ENCODE peak calls at places on chromosomes 3 and 15, in seven cellular contexts. One of them, this sample, is unnamed. For H3K4me1, the result is how much of the 10 kb centered on the place peaks cover.

GRCh38 chr3:118077332-118077731 is 957.3 kb downstream of the IGSF11 start:
- DNase-seq in psoas muscle: no peak
- DNase-seq in PC-3: no peak
- DNase-seq in cardiac muscle cell: no peak
- DNase-seq in colonic mucosa: no peak
- DNase-seq in NT2/D1: no peak
- DNase-seq in hepatocyte: no peak
- DNase-seq in this sample: no peak

GRCh38 chr15:88275804-88276203 is 19.3 kb upstream of the NTRK3 start:
- DNase-seq in psoas muscle: no peak
- DNase-seq in PC-3: no peak
- DNase-seq in cardiac muscle cell: no peak
- DNase-seq in colonic mucosa: no peak
- DNase-seq in NT2/D1: no peak
- DNase-seq in hepatocyte: no peak
- DNase-seq in this sample: no peak

GRCh38 chr3:194204036-194204792 is 68.3 kb downstream of the HES1 start:
- DNase-seq in psoas muscle: no peak
- DNase-seq in PC-3: peak
- DNase-seq in cardiac muscle cell: no peak
- DNase-seq in colonic mucosa: no peak
- DNase-seq in NT2/D1: no peak
- DNase-seq in hepatocyte: peak
- DNase-seq in this sample: no peak

GRCh38 chr3:31391150-31391549 is 141.6 kb upstream of the STT3B start:
- DNase-seq in psoas muscle: no peak
- DNase-seq in PC-3: no peak
- DNase-seq in cardiac muscle cell: no peak
- DNase-seq in colonic mucosa: no peak
- DNase-seq in NT2/D1: peak
- DNase-seq in hepatocyte: no peak
- DNase-seq in this sample: no peak

GRCh38 chr3:126552688-126553283 is 5.9 kb downstream of the C3orf22 start:
- DNase-seq in psoas muscle: no peak
- DNase-seq in PC-3: no peak
- DNase-seq in cardiac muscle cell: no peak
- DNase-seq in colonic mucosa: no peak
- DNase-seq in NT2/D1: no peak
- DNase-seq in hepatocyte: no peak
- DNase-seq in this sample: no peak

GRCh38 chr15:70826634-70827033 is 27.3 kb downstream of the LARP6 start:
- DNase-seq in psoas muscle: peak
- DNase-seq in PC-3: peak
- DNase-seq in cardiac muscle cell: peak
- DNase-seq in colonic mucosa: peak
- DNase-seq in NT2/D1: no peak
- DNase-seq in hepatocyte: peak
- DNase-seq in this sample: peak

GRCh38 chr3:61981005-61981404 is 392.3 kb downstream of the FEZF2 start:
- DNase-seq in psoas muscle: no peak
- DNase-seq in PC-3: no peak
- DNase-seq in cardiac muscle cell: no peak
- DNase-seq in colonic mucosa: no peak
- DNase-seq in NT2/D1: no peak
- DNase-seq in hepatocyte: no peak
- DNase-seq in this sample: no peak

GRCh38 chr3:187963677-187964385 is 190.1 kb upstream of the LPP start:
- DNase-seq in psoas muscle: no peak
- DNase-seq in PC-3: no peak
- DNase-seq in cardiac muscle cell: peak
- DNase-seq in colonic mucosa: no peak
- DNase-seq in NT2/D1: no peak
- DNase-seq in hepatocyte: no peak
- DNase-seq in this sample: no peak

GRCh38 chr3:63975705-63976104 is 47.6 kb downstream of the PSMD6 start:
- DNase-seq in psoas muscle: peak
- DNase-seq in PC-3: no peak
- DNase-seq in cardiac muscle cell: peak
- DNase-seq in colonic mucosa: no peak
- DNase-seq in NT2/D1: no peak
- DNase-seq in hepatocyte: no peak
- DNase-seq in this sample: peak

GRCh38 chr3:118181274-118181673 is 853.4 kb downstream of the IGSF11 start:
- DNase-seq in psoas muscle: no peak
- DNase-seq in PC-3: no peak
- DNase-seq in cardiac muscle cell: no peak
- DNase-seq in colonic mucosa: no peak
- DNase-seq in NT2/D1: no peak
- DNase-seq in hepatocyte: no peak
- DNase-seq in this sample: no peak

GRCh38 chr3:7847021-7847420 is 654.6 kb upstream of the LMCD1 start:
- DNase-seq in psoas muscle: no peak
- DNase-seq in PC-3: no peak
- DNase-seq in cardiac muscle cell: no peak
- DNase-seq in colonic mucosa: no peak
- DNase-seq in NT2/D1: no peak
- DNase-seq in hepatocyte: no peak
- DNase-seq in this sample: no peak

GRCh38 chr15:48084759-48085420 is 35.9 kb upstream of the SLC24A5 start:
- DNase-seq in psoas muscle: no peak
- DNase-seq in PC-3: peak
- DNase-seq in cardiac muscle cell: peak
- DNase-seq in colonic mucosa: no peak
- DNase-seq in NT2/D1: peak
- DNase-seq in hepatocyte: peak
- DNase-seq in this sample: no peak

GRCh38 chr3:113275876-113276580 is 64.7 kb downstream of the BOC start:
- DNase-seq in psoas muscle: peak
- DNase-seq in PC-3: peak
- DNase-seq in cardiac muscle cell: peak
- DNase-seq in colonic mucosa: no peak
- DNase-seq in NT2/D1: no peak
- DNase-seq in hepatocyte: no peak
- DNase-seq in this sample: no peak

GRCh38 chr15:29323557-29323956 is 53.9 kb upstream of the NSMCE3 start:
- DNase-seq in psoas muscle: no peak
- DNase-seq in PC-3: no peak
- DNase-seq in cardiac muscle cell: no peak
- DNase-seq in colonic mucosa: no peak
- DNase-seq in NT2/D1: no peak
- DNase-seq in hepatocyte: no peak
- DNase-seq in this sample: no peak

GRCh38 chr3:97232635-97233034 is 418.2 kb downstream of the EPHA6 start:
- DNase-seq in psoas muscle: no peak
- DNase-seq in PC-3: peak
- DNase-seq in cardiac muscle cell: no peak
- DNase-seq in colonic mucosa: no peak
- DNase-seq in NT2/D1: no peak
- DNase-seq in hepatocyte: peak
- DNase-seq in this sample: no peak

GRCh38 chr15:52013151-52013791 is 5.7 kb upstream of the MAPK6 start:
- DNase-seq in psoas muscle: no peak
- DNase-seq in PC-3: peak
- DNase-seq in cardiac muscle cell: peak
- DNase-seq in colonic mucosa: no peak
- DNase-seq in NT2/D1: no peak
- DNase-seq in hepatocyte: no peak
- DNase-seq in this sample: no peak

GRCh38 chr15:78109156-78109555 is 16.8 kb downstream of the SH2D7 start:
- DNase-seq in psoas muscle: no peak
- DNase-seq in PC-3: no peak
- DNase-seq in cardiac muscle cell: no peak
- DNase-seq in colonic mucosa: no peak
- DNase-seq in NT2/D1: no peak
- DNase-seq in hepatocyte: no peak
- DNase-seq in this sample: no peak

GRCh38 chr3:154384504-154384903 is 45.5 kb downstream of the GPR149 start:
- DNase-seq in psoas muscle: no peak
- DNase-seq in PC-3: no peak
- DNase-seq in cardiac muscle cell: no peak
- DNase-seq in colonic mucosa: no peak
- DNase-seq in NT2/D1: no peak
- DNase-seq in hepatocyte: no peak
- DNase-seq in this sample: no peak

DNA sequence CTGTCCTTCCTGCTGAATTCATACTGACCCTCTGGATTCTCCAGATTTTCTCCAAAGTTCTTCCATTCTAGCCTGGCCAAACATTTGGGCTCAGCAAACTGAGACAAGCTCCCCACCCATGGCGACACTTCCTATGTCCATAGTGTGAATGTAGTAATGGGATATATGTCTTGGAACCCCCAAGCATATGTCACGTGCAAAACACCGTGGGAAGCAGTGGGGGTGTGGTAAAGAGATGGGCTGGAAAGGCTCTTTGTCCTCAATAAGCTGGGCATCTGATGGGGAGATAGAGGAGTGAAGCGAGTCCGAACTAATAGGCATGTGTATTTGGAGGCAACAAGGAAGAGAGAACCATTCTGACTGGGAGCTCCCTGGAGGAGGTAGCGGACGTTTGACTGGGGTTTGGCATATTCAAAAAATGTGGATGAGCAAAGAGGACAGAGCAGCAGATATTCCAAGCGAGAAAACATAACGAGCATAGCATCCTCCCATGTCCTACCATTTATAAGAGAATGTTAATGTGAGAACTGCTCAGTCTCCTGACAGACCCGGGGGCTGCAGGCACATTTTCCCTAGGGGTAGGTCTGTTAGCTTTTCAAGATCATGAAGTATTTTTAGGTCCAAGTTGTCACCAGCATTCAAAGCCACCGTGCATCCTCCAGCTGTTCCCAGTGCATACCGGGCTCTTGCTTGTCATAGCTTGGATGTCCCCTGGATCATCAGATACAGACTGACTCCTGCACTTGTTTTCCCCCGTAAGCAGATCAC is 25.6 kb downstream of the TPM1 start:
- DNase-seq in psoas muscle: no peak
- DNase-seq in PC-3: no peak
- DNase-seq in cardiac muscle cell: no peak
- DNase-seq in colonic mucosa: no peak
- DNase-seq in NT2/D1: no peak
- DNase-seq in hepatocyte: no peak
- DNase-seq in this sample: no peak
- H3K4me1 ChIP-seq in psoas muscle: under half
- H3K4me1 ChIP-seq in PC-3: under half
- H3K4me1 ChIP-seq in cardiac muscle cell: under half
- H3K4me1 ChIP-seq in colonic mucosa: under half
- H3K4me1 ChIP-seq in NT2/D1: under half
- H3K4me1 ChIP-seq in hepatocyte: under half
- H3K4me1 ChIP-seq in this sample: under half

GRCh38 chr15:36897834-36898233 is 202.5 kb downstream of the MEIS2 start:
- DNase-seq in psoas muscle: no peak
- DNase-seq in PC-3: no peak
- DNase-seq in cardiac muscle cell: no peak
- DNase-seq in colonic mucosa: no peak
- DNase-seq in NT2/D1: no peak
- DNase-seq in hepatocyte: no peak
- DNase-seq in this sample: no peak
- H3K4me1 ChIP-seq in psoas muscle: under half
- H3K4me1 ChIP-seq in PC-3: under half
- H3K4me1 ChIP-seq in cardiac muscle cell: half or more
- H3K4me1 ChIP-seq in colonic mucosa: under half
- H3K4me1 ChIP-seq in NT2/D1: under half
- H3K4me1 ChIP-seq in hepatocyte: under half
- H3K4me1 ChIP-seq in this sample: under half

GRCh38 chr3:60246361-60246760 is 1004.9 kb downstream of the FHIT start:
- DNase-seq in psoas muscle: no peak
- DNase-seq in PC-3: no peak
- DNase-seq in cardiac muscle cell: no peak
- DNase-seq in colonic mucosa: no peak
- DNase-seq in NT2/D1: no peak
- DNase-seq in hepatocyte: no peak
- DNase-seq in this sample: no peak
- H3K4me1 ChIP-seq in psoas muscle: under half
- H3K4me1 ChIP-seq in PC-3: under half
- H3K4me1 ChIP-seq in cardiac muscle cell: under half
- H3K4me1 ChIP-seq in colonic mucosa: under half
- H3K4me1 ChIP-seq in NT2/D1: under half
- H3K4me1 ChIP-seq in hepatocyte: under half
- H3K4me1 ChIP-seq in this sample: under half

GRCh38 chr15:98878862-98879261 is 128.7 kb downstream of the PGPEP1L start:
- DNase-seq in psoas muscle: no peak
- DNase-seq in PC-3: no peak
- DNase-seq in cardiac muscle cell: no peak
- DNase-seq in colonic mucosa: no peak
- DNase-seq in NT2/D1: no peak
- DNase-seq in hepatocyte: no peak
- DNase-seq in this sample: no peak

GRCh38 chr15:98878172-98878571 is 129.4 kb downstream of the PGPEP1L start:
- DNase-seq in psoas muscle: no peak
- DNase-seq in PC-3: no peak
- DNase-seq in cardiac muscle cell: no peak
- DNase-seq in colonic mucosa: no peak
- DNase-seq in NT2/D1: no peak
- DNase-seq in hepatocyte: no peak
- DNase-seq in this sample: no peak

GRCh38 chr15:98874773-98875172 is 132.8 kb downstream of the PGPEP1L start:
- DNase-seq in psoas muscle: no peak
- DNase-seq in PC-3: no peak
- DNase-seq in cardiac muscle cell: no peak
- DNase-seq in colonic mucosa: no peak
- DNase-seq in NT2/D1: no peak
- DNase-seq in hepatocyte: no peak
- DNase-seq in this sample: no peak

GRCh38 chr15:98875309-98875708 is 132.3 kb downstream of the PGPEP1L start:
- DNase-seq in psoas muscle: no peak
- DNase-seq in PC-3: no peak
- DNase-seq in cardiac muscle cell: no peak
- DNase-seq in colonic mucosa: no peak
- DNase-seq in NT2/D1: no peak
- DNase-seq in hepatocyte: no peak
- DNase-seq in this sample: no peak

DNA sequence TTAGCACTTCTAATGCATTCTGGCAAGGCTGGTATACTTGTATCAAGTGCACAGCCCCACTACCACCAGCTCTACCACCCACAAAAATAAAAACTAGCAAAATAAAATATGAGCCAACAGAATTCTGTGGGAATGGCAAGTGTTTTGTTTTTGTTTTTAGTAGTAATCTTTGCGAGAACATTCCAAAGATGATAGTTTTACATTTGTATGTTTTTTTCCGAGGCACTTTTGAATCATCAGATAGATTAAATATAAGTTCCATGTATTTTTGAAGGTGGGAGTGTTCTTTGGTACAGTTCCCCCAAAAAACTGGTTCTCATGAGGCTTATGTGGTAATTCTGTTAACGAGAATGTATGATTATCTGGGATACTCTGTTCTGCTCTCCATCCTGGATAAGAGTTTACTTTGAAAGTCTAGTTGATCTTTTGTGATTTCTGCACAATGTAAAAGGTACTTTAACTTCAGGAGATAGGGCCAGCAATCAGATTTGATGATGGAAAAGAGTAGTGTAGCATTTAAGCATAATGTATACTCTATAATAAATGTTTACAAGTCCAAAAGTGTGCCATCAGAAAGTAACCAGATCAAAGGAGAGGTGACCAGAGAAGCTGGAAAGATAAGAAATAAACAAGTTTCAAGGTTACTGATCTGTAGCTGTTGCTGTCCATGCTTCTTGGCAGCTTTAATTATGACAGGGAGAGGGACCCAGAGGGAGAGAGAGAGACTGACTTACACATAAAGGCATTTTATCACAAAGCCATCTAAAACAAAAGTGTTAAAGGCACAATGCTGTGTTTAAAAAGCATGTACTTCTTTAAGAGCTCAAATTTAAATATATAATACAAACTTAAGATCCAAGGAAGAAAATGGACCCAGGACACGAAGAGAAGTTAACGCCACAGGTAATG is 130.9 kb downstream of the PGPEP1L start:
- DNase-seq in psoas muscle: no peak
- DNase-seq in PC-3: no peak
- DNase-seq in cardiac muscle cell: no peak
- DNase-seq in colonic mucosa: no peak
- DNase-seq in NT2/D1: no peak
- DNase-seq in hepatocyte: no peak
- DNase-seq in this sample: no peak
- H3K4me1 ChIP-seq in psoas muscle: under half
- H3K4me1 ChIP-seq in PC-3: half or more
- H3K4me1 ChIP-seq in cardiac muscle cell: half or more
- H3K4me1 ChIP-seq in colonic mucosa: under half
- H3K4me1 ChIP-seq in NT2/D1: under half
- H3K4me1 ChIP-seq in hepatocyte: under half
- H3K4me1 ChIP-seq in this sample: under half